ENCODE peak calls at places on chromosomes 1 and 21, in five cellular contexts. I, X, M, N and S are unnamed samples.

GRCh38 chr21:33432496-33432895 is 29.3 kb downstream of the IFNGR2 start:
- DNase-seq in I (no peak), X (no peak), M (no peak), N (peak), S (no peak)

GRCh38 chr21:34912022-34912933 is 136.8 kb downstream of the RUNX1 start:
- DNase-seq in I (no peak), X (no peak), M (no peak), N (no peak), S (no peak)

GRCh38 chr1:99496067-99496466 is 149.8 kb upstream of the PALMD start:
- DNase-seq in I (no peak), X (no peak), M (no peak), N (no peak), S (no peak)

GRCh38 chr1:59703918-59704378 is 110.8 kb upstream of the HOOK1 start:
- DNase-seq in I (no peak), X (no peak), M (no peak), N (no peak), S (no peak)

GRCh38 chr1:34858901-34859441 is 578 bp downstream of the SMIM12 start:
- DNase-seq in I (peak), X (no peak), M (no peak), N (no peak), S (no peak)

GRCh38 chr1:234536756-234537155 is 57.8 kb upstream of the TARBP1 start:
- DNase-seq in I (no peak), X (no peak), M (no peak), N (no peak), S (no peak)

GRCh38 chr1:22418852-22419480 is 32.7 kb upstream of the ZBTB40 start:
- DNase-seq in I (no peak), X (no peak), M (no peak), N (peak), S (no peak)

GRCh38 chr21:35843911-35844667 is 216.2 kb downstream of the SETD4 start:
- DNase-seq in I (no peak), X (no peak), M (no peak), N (no peak), S (no peak)

GRCh38 chr1:33815061-33815460 is 48.8 kb upstream of the HMGB4 start:
- DNase-seq in I (no peak), X (no peak), M (no peak), N (no peak), S (no peak)

GRCh38 chr1:158819461-158820443 is 11.4 kb upstream of the MNDA start:
- DNase-seq in I (peak), X (no peak), M (no peak), N (peak), S (peak)

GRCh38 chr1:23383547-23384311 is 14.1 kb upstream of the ZNF436 start:
- DNase-seq in I (no peak), X (no peak), M (no peak), N (no peak), S (no peak)

GRCh38 chr1:164735315-164736052 is 176.5 kb downstream of the PBX1 start:
- DNase-seq in I (no peak), X (no peak), M (no peak), N (no peak), S (no peak)

GRCh38 chr1:5734996-5735395 is 257.2 kb downstream of the NPHP4 start:
- DNase-seq in I (no peak), X (no peak), M (no peak), N (no peak), S (no peak)

GRCh38 chr1:202135221-202135721 is 9.3 kb downstream of the ARL8A start:
- DNase-seq in I (peak), X (peak), M (peak), N (no peak), S (peak)

GRCh38 chr1:181551249-181551648 is 67.9 kb downstream of the CACNA1E start:
- DNase-seq in I (no peak), X (no peak), M (no peak), N (no peak), S (no peak)

GRCh38 chr1:193183019-193183643 is 3.3 kb downstream of the B3GALT2 start:
- DNase-seq in I (peak), X (peak), M (peak), N (no peak), S (no peak)

GRCh38 chr21:46413365-46413696 is 45.4 kb upstream of the DIP2A start:
- DNase-seq in I (no peak), X (no peak), M (no peak), N (no peak), S (no peak)

GRCh38 chr1:42784946-42785693 is at the start of gene TMEM269:
- DNase-seq in I (no peak), X (no peak), M (peak), N (no peak), S (no peak)

GRCh38 chr1:6218380-6218779 is 12.5 kb downstream of the RNF207 start:
- DNase-seq in I (no peak), X (no peak), M (peak), N (no peak), S (no peak)

GRCh38 chr1:64042331-64043100 is 160.9 kb upstream of the UBE2U start:
- DNase-seq in I (no peak), X (no peak), M (no peak), N (no peak), S (no peak)

GRCh38 chr1:66176012-66176715 is 357.8 kb upstream of the SGIP1 start:
- DNase-seq in I (no peak), X (no peak), M (no peak), N (no peak), S (no peak)

GRCh38 chr1:165869343-165869742 is 41.9 kb downstream of the UCK2 start:
- DNase-seq in I (no peak), X (no peak), M (no peak), N (no peak), S (no peak)

GRCh38 chr1:165875171-165875570 is 47.8 kb downstream of the UCK2 start:
- DNase-seq in I (no peak), X (no peak), M (no peak), N (peak), S (no peak)

GRCh38 chr1:165873481-165873880 is 46.1 kb downstream of the UCK2 start:
- DNase-seq in I (no peak), X (no peak), M (no peak), N (no peak), S (no peak)

GRCh38 chr1:165874643-165875042 is 47.2 kb downstream of the UCK2 start:
- DNase-seq in I (no peak), X (no peak), M (no peak), N (no peak), S (no peak)

GRCh38 chr1:165871311-165872067 is 44.1 kb downstream of the UCK2 start:
- DNase-seq in I (peak), X (peak), M (no peak), N (peak), S (peak)
- TF ChIP-seq REST in I (no peak), X (no peak), M (no peak), N (no peak), S (no peak)

GRCh38 chr1:8425150-8425780 is 107.4 kb downstream of the SLC45A1 start:
- DNase-seq in I (no peak), X (no peak), M (no peak), N (no peak), S (no peak)
- H3K27ac ChIP-seq in I (no peak), X (peak), M (peak), N (no peak), S (peak)

GRCh38 chr1:87156124-87156523 is 172.6 kb upstream of the LMO4 start:
- DNase-seq in I (no peak), X (no peak), M (no peak), N (no peak), S (no peak)

GRCh38 chr1:87155648-87156047 is 173.0 kb upstream of the LMO4 start:
- DNase-seq in I (no peak), X (no peak), M (peak), N (no peak), S (no peak)

GRCh38 chr1:87155180-87155579 is 173.5 kb upstream of the LMO4 start:
- DNase-seq in I (no peak), X (no peak), M (peak), N (no peak), S (no peak)

GRCh38 chr1:87151500-87152421 is 176.9 kb upstream of the LMO4 start:
- DNase-seq in I (peak), X (no peak), M (no peak), N (peak), S (peak)

DNA sequence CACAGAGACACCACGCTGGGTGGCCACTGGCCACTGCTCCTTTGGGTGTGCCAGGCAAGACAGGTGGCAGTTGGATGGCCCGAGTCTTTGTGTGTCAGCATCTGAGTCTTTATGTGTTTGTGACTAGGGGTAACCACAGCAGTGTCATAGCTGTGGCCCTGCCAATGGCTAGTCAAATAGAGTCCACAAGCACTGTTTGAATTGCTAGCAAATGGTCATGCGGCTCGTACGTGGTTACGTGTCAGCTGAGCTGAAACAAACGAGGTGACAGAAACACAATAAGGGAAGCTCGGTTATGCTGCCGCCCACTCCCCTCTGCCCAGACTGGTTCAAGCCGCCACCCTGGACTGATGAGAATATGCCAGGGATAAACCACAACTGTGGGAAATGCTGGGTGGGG is 174.3 kb upstream of the LMO4 start:
- DNase-seq in I (no peak), X (no peak), M (peak), N (no peak), S (no peak)
- TF ChIP-seq GABPA in I (no peak), X (no peak), M (no peak), N (no peak), S (no peak)

GRCh38 chr1:162373541-162374375 is 2.9 kb downstream of the SPATA46 start:
- DNase-seq in I (peak), X (no peak), M (no peak), N (no peak), S (no peak)
- TF ChIP-seq REST in I (no peak), X (no peak), M (no peak), N (no peak), S (no peak)

DNA sequence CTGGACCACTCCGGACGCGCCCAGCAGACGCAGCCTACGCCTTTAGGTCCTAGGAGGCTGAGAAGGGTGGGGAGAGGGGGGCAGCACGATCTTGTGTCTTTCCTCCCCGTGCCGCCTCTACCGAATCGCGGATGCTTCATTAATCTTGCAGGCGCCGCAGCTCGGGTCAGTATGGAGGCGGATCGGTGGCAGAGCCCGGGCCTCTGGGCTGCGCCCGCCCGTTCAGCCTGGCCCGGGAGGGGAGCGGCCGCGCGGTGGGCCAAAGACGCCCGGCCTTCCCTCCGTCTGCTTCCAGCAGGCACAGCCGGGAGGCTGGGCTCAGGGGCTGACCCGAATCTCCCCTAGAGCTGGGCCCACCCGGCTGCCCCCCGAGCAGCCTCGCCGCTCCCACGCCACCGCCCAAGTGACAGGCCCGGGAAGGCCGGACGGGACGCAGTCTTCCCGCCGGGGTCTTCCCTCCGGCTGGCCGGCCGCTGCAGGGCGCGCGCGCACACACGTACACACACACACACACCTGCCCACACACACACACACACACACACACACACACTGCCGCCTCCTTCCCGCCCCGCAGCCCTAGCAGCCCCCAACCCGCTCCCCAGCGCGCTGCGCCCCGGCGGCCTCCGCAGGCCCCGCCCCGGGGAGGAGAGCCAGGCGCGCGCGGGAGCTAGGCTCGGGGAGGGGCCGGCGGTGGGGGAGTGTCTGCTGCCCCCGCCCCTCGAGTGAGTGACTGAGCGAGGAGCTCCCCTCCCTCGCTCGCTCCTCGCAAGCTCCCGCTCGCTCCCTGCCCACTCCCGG is at the start of gene C1orf21:
- DNase-seq in I (peak), X (no peak), M (peak), N (no peak), S (peak)
- H3K27ac ChIP-seq in I (no peak), X (no peak), M (peak), N (no peak), S (no peak)

GRCh38 chr1:204562075-204562990 is 46.1 kb downstream of the MDM4 start:
- DNase-seq in I (no peak), X (no peak), M (no peak), N (no peak), S (no peak)

GRCh38 chr1:204565617-204566582 is 49.7 kb downstream of the MDM4 start:
- DNase-seq in I (peak), X (peak), M (peak), N (no peak), S (peak)

GRCh38 chr1:204564835-204565234 is 48.6 kb downstream of the MDM4 start:
- DNase-seq in I (no peak), X (no peak), M (no peak), N (peak), S (no peak)

GRCh38 chr1:204563324-204563723 is 47.1 kb downstream of the MDM4 start:
- DNase-seq in I (no peak), X (no peak), M (no peak), N (no peak), S (no peak)

DNA sequence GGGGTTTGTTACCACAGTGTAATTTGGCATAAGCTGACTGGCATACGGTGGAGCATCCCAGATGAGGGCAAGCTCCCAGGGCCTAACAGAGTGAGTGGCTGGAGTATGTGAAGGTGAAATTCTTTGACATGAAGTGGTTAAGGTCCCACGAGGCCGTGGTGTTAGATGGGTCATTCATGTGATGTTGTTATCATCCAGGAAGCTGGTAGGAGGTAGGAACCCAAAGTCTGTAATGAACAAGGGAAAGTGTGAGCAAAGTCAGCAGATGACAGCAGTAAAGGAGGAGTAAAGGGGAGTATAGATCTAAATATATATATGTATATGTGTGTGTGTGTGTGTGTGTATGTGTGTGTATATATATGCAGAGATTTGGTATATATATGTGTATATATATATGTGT is 47.6 kb downstream of the MDM4 start:
- DNase-seq in I (no peak), X (no peak), M (no peak), N (no peak), S (no peak)
- TF ChIP-seq GABPA in I (no peak), X (no peak), M (no peak), N (no peak), S (no peak)